ENCODE peak calls at places on chromosome 20, in seven cellular contexts. U, X, H, A, C, B and I are unnamed samples.
A peak's percentile ranks its signal among the peaks of the same experiment; 100 is the strongest.

GRCh38 chr20:58433029-58433657 is 44.1 kb downstream of the VAPB start:
- DNase-seq in U (no peak), X (no peak), H (no peak), A (no peak), C (no peak), B (no peak), I (no peak)

GRCh38 chr20:48530957-48531356 is 296.8 kb downstream of the PREX1 start:
- DNase-seq in U (no peak), X (no peak), H (no peak), A (no peak), C (no peak), B (no peak), I (no peak)

GRCh38 chr20:4666001-4666470 is 55.7 kb upstream of the PRND start:
- DNase-seq in U (peak; percentile 45), X (no peak), H (no peak), A (no peak), C (peak; percentile 40), B (no peak), I (no peak)

GRCh38 chr20:32031007-32031958 is 20.8 kb upstream of the HCK start:
- DNase-seq in U (peak; percentile 63), X (peak; percentile 67), H (no peak), A (peak; percentile 85), C (peak; percentile 38), B (peak; percentile 84), I (peak; percentile 52)

GRCh38 chr20:45311589-45312211 is 3.6 kb upstream of the MATN4 start:
- DNase-seq in U (no peak), X (peak; percentile 51), H (no peak), A (peak; percentile 84), C (no peak), B (no peak), I (no peak)

GRCh38 chr20:9285617-9286016 is 216.7 kb downstream of the PLCB4 start:
- DNase-seq in U (no peak), X (no peak), H (no peak), A (no peak), C (no peak), B (no peak), I (no peak)

GRCh38 chr20:23446505-23446904 is 6.2 kb downstream of the CST11 start:
- DNase-seq in U (peak; percentile 23), X (peak; percentile 53), H (no peak), A (peak; percentile 63), C (no peak), B (no peak), I (no peak)

GRCh38 chr20:22385602-22386299 is 198.6 kb downstream of the FOXA2 start:
- DNase-seq in U (no peak), X (no peak), H (no peak), A (peak; percentile 39), C (no peak), B (no peak), I (no peak)

GRCh38 chr20:44856442-44856841 is 29.1 kb upstream of the YWHAB start:
- DNase-seq in U (no peak), X (no peak), H (no peak), A (peak; percentile 33), C (no peak), B (no peak), I (no peak)

GRCh38 chr20:23349338-23350006 is 1.1 kb upstream of the NXT1 start:
- DNase-seq in U (peak; percentile 72), X (no peak), H (no peak), A (peak; percentile 21), C (no peak), B (no peak), I (no peak)

GRCh38 chr20:41048475-41049242 is 20.0 kb downstream of the TOP1 start:
- DNase-seq in U (peak; percentile 19), X (no peak), H (no peak), A (no peak), C (no peak), B (no peak), I (no peak)

GRCh38 chr20:11195169-11195568 is 521.4 kb upstream of the JAG1 start:
- DNase-seq in U (no peak), X (no peak), H (no peak), A (no peak), C (no peak), B (no peak), I (no peak)

GRCh38 chr20:10065154-10065833 is 30.5 kb downstream of the ANKEF1 start:
- DNase-seq in U (peak; percentile 33), X (no peak), H (no peak), A (no peak), C (no peak), B (no peak), I (no peak)

GRCh38 chr20:2005831-2006426 is 12.1 kb upstream of the PDYN start:
- DNase-seq in U (peak; percentile 54), X (peak; percentile 58), H (no peak), A (peak; percentile 76), C (no peak), B (no peak), I (peak; percentile 17)

GRCh38 chr20:38985060-38985459 is 22.9 kb downstream of the DHX35 start:
- DNase-seq in U (no peak), X (no peak), H (no peak), A (no peak), C (no peak), B (no peak), I (no peak)

GRCh38 chr20:38985603-38986170 is 23.5 kb downstream of the DHX35 start:
- DNase-seq in U (peak; percentile 83), X (no peak), H (no peak), A (no peak), C (peak; percentile 87), B (no peak), I (peak; percentile 68)

GRCh38 chr20:38987777-38988176 is 25.6 kb downstream of the DHX35 start:
- DNase-seq in U (no peak), X (no peak), H (no peak), A (no peak), C (no peak), B (no peak), I (no peak)

GRCh38 chr20:38990728-38991127 is 28.6 kb downstream of the DHX35 start:
- DNase-seq in U (no peak), X (no peak), H (no peak), A (no peak), C (no peak), B (no peak), I (no peak)

DNA sequence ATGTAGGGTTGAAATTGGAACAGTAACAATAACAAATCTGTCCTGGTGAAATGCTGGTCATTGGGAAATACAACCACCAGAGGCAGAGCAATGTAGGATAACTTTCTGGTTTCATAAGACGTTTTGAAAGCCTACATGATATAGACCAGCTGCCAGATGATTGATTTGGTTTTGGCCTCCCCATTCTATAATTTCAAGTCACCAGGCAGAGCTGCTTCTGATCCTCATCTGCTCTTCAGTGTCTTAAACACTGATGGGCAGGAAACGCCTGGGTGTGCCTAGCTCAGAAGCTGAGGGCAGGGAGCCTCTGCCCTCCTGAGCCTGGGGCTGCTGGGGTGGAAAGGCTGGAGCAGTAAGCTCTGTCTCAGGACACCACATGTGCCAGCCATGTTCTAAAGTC is 24.5 kb downstream of the DHX35 start:
- DNase-seq in U (no peak), X (no peak), H (no peak), A (no peak), C (no peak), B (no peak), I (no peak)
- TF ChIP-seq CTCF in U (no peak), X (no peak), H (no peak), A (no peak), C (no peak), B (no peak), I (no peak)

GRCh38 chr20:330233-331149 is 5.1 kb downstream of the SOX12 start:
- DNase-seq in U (peak; percentile 61), X (peak; percentile 56), H (no peak), A (peak; percentile 66), C (no peak), B (peak; percentile 78), I (no peak)

GRCh38 chr20:327946-328563 is 2.7 kb downstream of the SOX12 start:
- DNase-seq in U (no peak), X (peak; percentile 49), H (no peak), A (no peak), C (no peak), B (no peak), I (no peak)

GRCh38 chr20:328596-329324 is 3.4 kb downstream of the SOX12 start:
- DNase-seq in U (no peak), X (no peak), H (no peak), A (peak; percentile 33), C (no peak), B (no peak), I (no peak)

GRCh38 chr20:329851-330232 is 4.5 kb downstream of the SOX12 start:
- DNase-seq in U (no peak), X (no peak), H (no peak), A (no peak), C (no peak), B (no peak), I (no peak)

DNA sequence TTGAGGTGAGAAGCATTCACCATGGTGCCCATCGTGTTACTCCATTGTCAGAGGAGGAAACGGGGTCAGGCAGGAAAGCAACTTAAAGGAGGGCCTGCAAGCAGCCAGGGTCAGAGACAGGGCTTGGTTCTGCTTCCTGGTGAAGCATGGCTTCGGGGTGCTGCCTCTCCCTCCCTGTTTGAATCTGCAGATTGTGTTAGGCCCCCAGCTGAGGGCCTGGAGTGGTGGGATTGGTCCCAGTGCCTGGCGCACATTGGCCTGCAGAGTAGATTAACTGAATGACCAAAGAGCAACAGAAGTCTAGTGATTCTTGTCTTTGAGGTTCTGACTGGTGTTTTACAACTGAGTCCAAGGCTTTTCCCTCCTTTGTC is 4.0 kb downstream of the SOX12 start:
- DNase-seq in U (no peak), X (no peak), H (no peak), A (no peak), C (no peak), B (no peak), I (no peak)
- H3K4me3 ChIP-seq in U (no peak overlapping the region), X (no peak overlapping the region), H (no peak overlapping the region), A (no peak overlapping the region), C (no peak overlapping the region), B (no peak overlapping the region), I (peak overlapping the region; percentile 67)

GRCh38 chr20:63097336-63097831 is 90.6 kb upstream of the BHLHE23 start:
- DNase-seq in U (no peak), X (no peak), H (no peak), A (no peak), C (no peak), B (peak; percentile 42), I (no peak)
- TF ChIP-seq CTCF in U (no peak), X (no peak), H (no peak), A (no peak), C (no peak), B (no peak), I (no peak)

DNA sequence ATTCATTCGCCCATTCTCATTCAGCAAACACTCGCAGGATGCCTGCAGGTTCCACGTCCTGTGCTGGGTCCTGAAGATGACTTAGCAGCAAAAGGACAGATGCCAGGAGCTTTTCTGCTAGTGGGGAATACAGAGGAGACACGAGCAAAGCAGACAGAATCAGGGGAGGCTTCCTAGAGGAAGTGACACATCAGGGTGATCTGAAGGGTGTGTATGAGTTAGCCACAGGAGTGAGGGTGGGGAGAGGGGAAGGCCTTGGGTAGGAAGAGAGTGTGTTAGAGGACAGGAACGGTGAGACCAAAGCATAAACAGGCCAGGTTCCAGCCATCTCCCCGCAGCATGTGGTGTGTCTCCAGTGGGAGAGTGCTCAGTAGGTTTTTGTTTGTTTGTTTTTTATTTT is 73.4 kb upstream of the GTSF1L start:
- DNase-seq in U (no peak), X (no peak), H (no peak), A (no peak), C (no peak), B (no peak), I (no peak)
- H3K4me3 ChIP-seq in U (no peak overlapping the region), X (no peak overlapping the region), H (no peak overlapping the region), A (no peak overlapping the region), C (no peak overlapping the region), B (no peak overlapping the region), I (no peak overlapping the region)